ENCODE peak calls at places on chromosomes 5 and 9, in six cellular contexts. E is A549, C is A673, H is psoas muscle, I is IMR-90, K is GM23248. T is an unnamed sample.

GRCh38 chr5:39394946-39395345 is 29.8 kb downstream of the DAB2 start:
- DNase-seq in I (peak; percentile 86), E (no peak), H (no peak), K (peak; percentile 93), C (no peak), T (no peak)

GRCh38 chr9:94204174-94204573 is 54.9 kb upstream of the ZNF169 start:
- DNase-seq in K (no peak), C (no peak), I (no peak), H (no peak), E (no peak), T (no peak)

GRCh38 chr5:53426878-53427277 is 53.6 kb upstream of the FST start:
- DNase-seq in H (no peak), I (no peak), K (no peak), E (no peak), C (no peak), T (no peak)

GRCh38 chr9:72362118-72362531 is 2.9 kb downstream of the ZFAND5 start:
- DNase-seq in H (no peak), I (peak; percentile 53), E (no peak), K (peak; percentile 71), C (no peak), T (no peak)

GRCh38 chr9:81411961-81412360 is 277.4 kb downstream of the TLE1 start:
- DNase-seq in H (no peak), E (no peak), I (peak; percentile 65), C (no peak), K (peak; percentile 59), T (no peak)

GRCh38 chr9:5448461-5448860 is 1.9 kb upstream of the CD274 start:
- DNase-seq in H (no peak), K (no peak), C (no peak), E (no peak), I (no peak), T (no peak)

GRCh38 chr5:138611295-138612220 is 36.4 kb upstream of the HSPA9 start:
- DNase-seq in C (peak; percentile 49), E (no peak), H (no peak), K (peak; percentile 26), I (no peak), T (no peak)

GRCh38 chr5:107361945-107362344 is 308.8 kb downstream of the EFNA5 start:
- DNase-seq in I (peak; percentile 21), K (peak; percentile 54), E (no peak), C (peak; percentile 29), H (no peak), T (no peak)

GRCh38 chr5:35963381-35963843 is 25.0 kb upstream of the CAPSL start:
- DNase-seq in E (no peak), C (peak; percentile 45), I (peak; percentile 20), K (peak; percentile 41), H (no peak), T (no peak)

GRCh38 chr9:91117959-91118651 is 243.6 kb downstream of the AUH start:
- DNase-seq in K (peak; percentile 62), I (peak; percentile 82), H (peak; percentile 95), E (no peak), C (no peak), T (peak; percentile 87)

GRCh38 chr5:65334077-65334476 is 147.6 kb downstream of the ADAMTS6 start:
- DNase-seq in E (no peak), I (no peak), H (no peak), K (no peak), C (peak; percentile 6), T (no peak)

GRCh38 chr5:139884144-139884543 is 88.5 kb downstream of the PSD2 start:
- DNase-seq in E (no peak), K (no peak), I (no peak), H (peak; percentile 88), C (no peak), T (peak; percentile 50)

GRCh38 chr9:16150938-16151650 is 598.3 kb downstream of the CCDC171 start:
- DNase-seq in E (no peak), K (no peak), I (no peak), H (no peak), C (no peak), T (no peak)

GRCh38 chr5:147483197-147483790 is 26.6 kb downstream of the DPYSL3 start:
- DNase-seq in K (peak; percentile 45), E (no peak), C (no peak), H (no peak), I (peak; percentile 48), T (no peak)

GRCh38 chr5:178113141-178113787 is at the start of gene N4BP3:
- DNase-seq in I (peak; percentile 44), E (peak; percentile 60), C (peak; percentile 72), H (peak; percentile 76), K (peak; percentile 81), T (peak; percentile 60)

GRCh38 chr9:81621785-81622243 is 67.5 kb downstream of the TLE1 start:
- DNase-seq in H (no peak), E (no peak), I (no peak), C (no peak), K (no peak), T (no peak)

GRCh38 chr9:94952553-94953373 is 226.3 kb downstream of the AOPEP start:
- DNase-seq in I (no peak), C (no peak), H (no peak), K (peak; percentile 47), E (no peak), T (no peak)

GRCh38 chr5:54883374-54884194 is 101.8 kb downstream of the ESM1 start:
- DNase-seq in H (peak; percentile 61), I (peak; percentile 54), K (peak; percentile 66), C (peak; percentile 63), E (no peak), T (peak; percentile 47)

GRCh38 chr9:95715911-95716435 is 159.5 kb upstream of the ERCC6L2 start:
- DNase-seq in H (no peak), E (no peak), K (no peak), I (peak; percentile 2), C (no peak), T (no peak)

GRCh38 chr9:28037968-28038367 is 464.7 kb upstream of the C9orf72 start:
- DNase-seq in C (no peak), H (no peak), E (no peak), K (no peak), I (no peak), T (no peak)

GRCh38 chr9:87958591-87958990 is 15.7 kb downstream of the CDK20 start:
- DNase-seq in E (no peak), C (no peak), K (no peak), I (no peak), H (no peak), T (no peak)

GRCh38 chr5:125134216-125135081 is 388.0 kb upstream of the ZNF608 start:
- DNase-seq in K (peak; percentile 84), H (no peak), I (peak; percentile 91), C (peak; percentile 54), E (no peak), T (no peak)

GRCh38 chr9:72951043-72951442 is 1.8 kb downstream of the ALDH1A1 start:
- DNase-seq in H (no peak), I (no peak), K (no peak), C (no peak), E (no peak), T (no peak)

GRCh38 chr5:97986069-97986468 is 787.4 kb upstream of the RGMB start:
- DNase-seq in H (no peak), K (peak; percentile 88), C (peak; percentile 11), I (peak; percentile 60), E (no peak), T (no peak)

GRCh38 chr5:172350212-172351181 is 66.9 kb upstream of the UBTD2 start:
- DNase-seq in C (no peak), H (no peak), K (no peak), I (no peak), E (no peak), T (no peak)

GRCh38 chr9:87167616-87168015 is 220.3 kb upstream of the GAS1 start:
- DNase-seq in E (no peak), C (no peak), H (no peak), I (peak; percentile 20), K (peak; percentile 52), T (no peak)

GRCh38 chr5:150000990-150001659 is 586 bp downstream of the HMGXB3 start:
- DNase-seq in I (peak; percentile 50), C (peak; percentile 50), E (peak; percentile 28), H (peak; percentile 72), K (peak; percentile 89), T (peak; percentile 48)

DNA sequence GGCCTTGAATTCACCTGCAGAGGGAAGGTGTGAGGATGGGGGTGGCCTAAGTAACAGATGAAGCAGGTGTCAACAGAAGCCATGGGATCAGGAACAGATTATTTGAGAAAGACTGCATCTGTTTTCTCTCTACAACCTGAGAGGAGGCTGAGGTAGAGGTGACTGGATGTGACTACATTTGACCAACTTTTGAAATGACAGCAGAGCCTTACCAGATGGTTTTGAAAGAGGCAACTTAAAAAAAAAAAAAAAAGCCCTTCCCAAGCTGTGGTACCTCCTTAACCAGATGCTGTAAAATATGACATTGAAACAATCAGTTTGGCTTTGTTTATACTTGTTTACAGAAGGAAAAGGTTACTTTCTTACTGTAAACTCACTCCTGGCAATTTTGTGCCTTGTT is 108.6 kb downstream of the TRIO start:
- DNase-seq in C (no peak), K (no peak), I (no peak), H (no peak), E (no peak), T (no peak)
- H3K27ac ChIP-seq in C (no peak overlapping the region), K (no peak overlapping the region), I (peak overlapping the region; percentile 13), H (peak overlapping the region; percentile 57), E (no peak overlapping the region), T (peak overlapping the region; percentile 70)

GRCh38 chr5:8676731-8677130 is 807.8 kb downstream of the MTRR start:
- DNase-seq in E (no peak), H (no peak), C (no peak), K (peak; percentile 45), I (peak; percentile 4), T (no peak)
- H3K9me3 ChIP-seq in E (no peaks in the 10 kb centered on the region), H (no peaks in the 10 kb centered on the region), C (peaks cover 19% of the 10 kb centered on the region), K (no peaks in the 10 kb centered on the region), I (no peaks in the 10 kb centered on the region), T (no peaks in the 10 kb centered on the region)

GRCh38 chr9:109110326-109111014 is 9.3 kb downstream of the TMEM245 start:
- DNase-seq in E (no peak), H (no peak), I (peak; percentile 80), C (no peak), K (peak; percentile 86), T (no peak)

GRCh38 chr9:109114670-109115069 is 5.1 kb downstream of the TMEM245 start:
- DNase-seq in C (no peak), H (no peak), I (peak; percentile 66), E (no peak), K (peak; percentile 39), T (no peak)

GRCh38 chr9:109113239-109113638 is 6.5 kb downstream of the TMEM245 start:
- DNase-seq in C (no peak), H (no peak), E (no peak), K (no peak), I (no peak), T (no peak)

GRCh38 chr9:109115931-109116541 is 3.7 kb downstream of the TMEM245 start:
- DNase-seq in H (no peak), E (no peak), K (no peak), I (no peak), C (no peak), T (no peak)

GRCh38 chr9:109113892-109114609 is 5.7 kb downstream of the TMEM245 start:
- DNase-seq in I (no peak), H (no peak), E (no peak), C (no peak), K (no peak), T (no peak)
- H3K27ac ChIP-seq in I (no peak overlapping the region), H (peak overlapping the region; percentile 74), E (peak overlapping the region; percentile 80), C (no peak overlapping the region), K (no peak overlapping the region), T (peak overlapping the region; percentile 76)

DNA sequence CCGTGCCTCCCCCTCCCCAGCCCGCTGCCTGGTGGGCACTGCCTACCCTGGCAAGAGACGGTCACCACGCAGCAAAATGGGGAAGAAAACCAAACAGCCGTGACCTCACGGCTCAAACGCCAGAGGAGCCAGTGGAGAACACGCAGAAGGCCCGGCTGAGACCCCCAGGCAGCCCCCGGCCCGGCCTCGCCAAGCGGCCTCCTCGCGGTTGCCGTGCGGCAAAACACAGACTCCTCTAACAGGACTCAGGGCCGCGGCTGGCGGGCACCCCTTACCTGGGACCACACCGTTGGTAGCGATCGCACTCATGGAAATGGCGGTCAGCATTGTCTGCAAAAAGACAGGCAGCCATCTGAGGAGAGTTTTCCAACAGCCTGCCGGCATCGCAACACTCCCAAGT is 23.8 kb downstream of the SLC12A7 start:
- DNase-seq in K (no peak), I (no peak), H (no peak), C (no peak), E (no peak), T (no peak)
- H3K9me3 ChIP-seq in K (no peaks in the 10 kb centered on the region), I (no peaks in the 10 kb centered on the region), H (no peaks in the 10 kb centered on the region), C (no peaks in the 10 kb centered on the region), E (no peaks in the 10 kb centered on the region), T (no peaks in the 10 kb centered on the region)